ENCODE peak calls at places on chromosomes 3 and 15, in ten cellular contexts. T, V, D, E, X, A, C, Q, I and L are unnamed samples.

GRCh38 chr15:29849716-29850115 is 27.4 kb upstream of the TJP1 start:
- DNase-seq in T (no peak), V (no peak), D (no peak), E (no peak), X (no peak), A (no peak), C (no peak), Q (no peak), I (no peak), L (no peak)

GRCh38 chr3:198079771-198080520 is 119.9 kb downstream of the LMLN start:
- DNase-seq in T (peak; percentile 18), V (no peak), D (no peak), E (peak; percentile 8), X (peak; percentile 5), A (no peak), C (no peak), Q (peak; percentile 45), I (peak; percentile 15), L (no peak)

GRCh38 chr3:55484191-55484644 is 2.9 kb downstream of the WNT5A start:
- DNase-seq in T (no peak), V (no peak), D (peak; percentile 15), E (no peak), X (no peak), A (no peak), C (no peak), Q (peak; percentile 56), I (no peak), L (no peak)

GRCh38 chr15:91632176-91632575 is 221.3 kb upstream of the SLCO3A1 start:
- DNase-seq in T (no peak), V (no peak), D (no peak), E (no peak), X (no peak), A (no peak), C (no peak), Q (no peak), I (no peak), L (no peak)

GRCh38 chr15:57153140-57153539 is 223.2 kb upstream of the CGNL1 start:
- DNase-seq in T (no peak), V (no peak), D (no peak), E (no peak), X (peak; percentile 70), A (no peak), C (no peak), Q (no peak), I (no peak), L (no peak)

GRCh38 chr3:109018828-109019227 is 65.1 kb upstream of the GUCA1C start:
- DNase-seq in T (peak; percentile 17), V (no peak), D (no peak), E (no peak), X (peak; percentile 0), A (no peak), C (no peak), Q (no peak), I (no peak), L (no peak)

GRCh38 chr3:38003371-38003816 is 12.8 kb downstream of the VILL start:
- DNase-seq in T (peak; percentile 55), V (peak; percentile 56), D (peak; percentile 67), E (no peak), X (peak; percentile 33), A (no peak), C (no peak), Q (peak; percentile 79), I (no peak), L (no peak)

GRCh38 chr3:196741401-196741761 is 1.7 kb downstream of the PAK2 start:
- DNase-seq in T (no peak), V (no peak), D (no peak), E (no peak), X (no peak), A (no peak), C (no peak), Q (no peak), I (no peak), L (no peak)

GRCh38 chr15:78836333-78836732 is 25.1 kb upstream of the ADAMTS7 start:
- DNase-seq in T (no peak), V (no peak), D (no peak), E (no peak), X (no peak), A (no peak), C (no peak), Q (no peak), I (no peak), L (no peak)

GRCh38 chr15:69400850-69401249 is 13.3 kb upstream of the KIF23 start:
- DNase-seq in T (no peak), V (no peak), D (no peak), E (no peak), X (peak; percentile 47), A (no peak), C (no peak), Q (no peak), I (no peak), L (no peak)

GRCh38 chr3:150761831-150762661 is 923 bp downstream of the SIAH2 start:
- DNase-seq in T (peak; percentile 84), V (peak; percentile 65), D (peak; percentile 41), E (no peak), X (peak; percentile 56), A (peak; percentile 54), C (peak; percentile 7), Q (peak; percentile 79), I (peak; percentile 69), L (no peak)

GRCh38 chr15:62406268-62406667 is 241.2 kb upstream of the C2CD4B start:
- DNase-seq in T (no peak), V (no peak), D (no peak), E (no peak), X (no peak), A (no peak), C (no peak), Q (no peak), I (no peak), L (no peak)

GRCh38 chr15:85625856-85626255 is 168.9 kb downstream of the KLHL25 start:
- DNase-seq in T (peak; percentile 83), V (no peak), D (no peak), E (no peak), X (peak; percentile 96), A (no peak), C (no peak), Q (no peak), I (no peak), L (no peak)

GRCh38 chr3:13884851-13885703 is 5.2 kb upstream of the WNT7A start:
- DNase-seq in T (no peak), V (no peak), D (peak; percentile 33), E (peak; percentile 38), X (no peak), A (no peak), C (peak; percentile 28), Q (peak; percentile 70), I (peak; percentile 23), L (no peak)

GRCh38 chr3:128787256-128788253 is 61.6 kb downstream of the RAB7A start:
- DNase-seq in T (peak; percentile 55), V (no peak), D (no peak), E (no peak), X (peak; percentile 53), A (no peak), C (no peak), Q (peak; percentile 57), I (no peak), L (no peak)

GRCh38 chr3:24123596-24123995 is 178.5 kb downstream of the NR1D2 start:
- DNase-seq in T (peak; percentile 59), V (no peak), D (no peak), E (no peak), X (peak; percentile 6), A (no peak), C (no peak), Q (no peak), I (no peak), L (no peak)

GRCh38 chr3:24315342-24315741 is 179.3 kb downstream of the THRB start:
- DNase-seq in T (no peak), V (no peak), D (no peak), E (no peak), X (no peak), A (no peak), C (no peak), Q (no peak), I (no peak), L (no peak)

GRCh38 chr15:74257105-74257504 is 21.0 kb downstream of the CCDC33 start:
- DNase-seq in T (no peak), V (no peak), D (no peak), E (no peak), X (no peak), A (no peak), C (peak; percentile 59), Q (no peak), I (no peak), L (no peak)

GRCh38 chr3:142795332-142795731 is 71.5 kb downstream of the TRPC1 start:
- DNase-seq in T (no peak), V (no peak), D (no peak), E (no peak), X (no peak), A (no peak), C (no peak), Q (no peak), I (no peak), L (no peak)

GRCh38 chr3:116614795-116615362 is 94.7 kb upstream of the TUSC7 start:
- DNase-seq in T (peak; percentile 26), V (no peak), D (no peak), E (no peak), X (peak; percentile 26), A (no peak), C (peak; percentile 21), Q (peak; percentile 29), I (no peak), L (no peak)

GRCh38 chr3:138329984-138330293 is 288 bp upstream of the NME9 start:
- DNase-seq in T (no peak), V (no peak), D (no peak), E (no peak), X (no peak), A (no peak), C (no peak), Q (no peak), I (no peak), L (no peak)

GRCh38 chr3:102081587-102082289 is 232.4 kb downstream of the NFKBIZ start:
- DNase-seq in T (no peak), V (no peak), D (no peak), E (no peak), X (no peak), A (no peak), C (no peak), Q (no peak), I (no peak), L (no peak)

GRCh38 chr3:20041197-20041780 is 1.0 kb downstream of the KAT2B start:
- DNase-seq in T (peak; percentile 74), V (peak; percentile 88), D (peak; percentile 56), E (peak; percentile 55), X (peak; percentile 56), A (no peak), C (no peak), Q (peak; percentile 77), I (peak; percentile 27), L (no peak)

GRCh38 chr3:65402597-65402996 is 636.1 kb downstream of the MAGI1 start:
- DNase-seq in T (peak; percentile 99), V (no peak), D (no peak), E (no peak), X (peak; percentile 93), A (peak; percentile 94), C (no peak), Q (no peak), I (no peak), L (peak; percentile 81)

GRCh38 chr3:182327196-182327681 is 466.1 kb upstream of the ATP11B start:
- DNase-seq in T (no peak), V (no peak), D (no peak), E (no peak), X (no peak), A (peak; percentile 16), C (no peak), Q (no peak), I (no peak), L (no peak)

GRCh38 chr3:121488628-121489027 is 57.2 kb downstream of the POLQ start:
- DNase-seq in T (no peak), V (no peak), D (no peak), E (no peak), X (no peak), A (no peak), C (no peak), Q (peak; percentile 17), I (no peak), L (no peak)

GRCh38 chr15:81263477-81263876 is 60.5 kb downstream of the STARD5 start:
- DNase-seq in T (no peak), V (no peak), D (no peak), E (no peak), X (no peak), A (no peak), C (no peak), Q (no peak), I (no peak), L (no peak)

GRCh38 chr15:29736012-29736744 is 86.1 kb downstream of the TJP1 start:
- DNase-seq in T (no peak), V (no peak), D (no peak), E (no peak), X (no peak), A (no peak), C (no peak), Q (no peak), I (no peak), L (no peak)